ENCODE peak calls at places on chromosome 12, in nine cellular contexts. One of them, this sample, is unnamed.

GRCh38 chr12:105641742-105642141 is 311.3 kb downstream of the C12orf75 start:
- DNase-seq in fibroblast of mammary gland: no peak
- DNase-seq in neural crest cell: no peak
- DNase-seq in transverse colon: no peak
- DNase-seq in psoas muscle: no peak
- DNase-seq in GM10248: no peak
- DNase-seq in GOT3: no peak
- DNase-seq in AG04450: peak
- DNase-seq in activated naive CD8-positive, alpha-beta T cell treated with anti-CD3 and anti-CD28 coated beads, Interleukin-2, amount 50 U/mL, for 24 hours: no peak
- DNase-seq in this sample: no peak

GRCh38 chr12:56571131-56571530 is 49.5 kb downstream of the RBMS2 start:
- DNase-seq in fibroblast of mammary gland: no peak
- DNase-seq in neural crest cell: no peak
- DNase-seq in transverse colon: no peak
- DNase-seq in psoas muscle: no peak
- DNase-seq in GM10248: no peak
- DNase-seq in GOT3: no peak
- DNase-seq in AG04450: no peak
- DNase-seq in activated naive CD8-positive, alpha-beta T cell treated with anti-CD3 and anti-CD28 coated beads, Interleukin-2, amount 50 U/mL, for 24 hours: no peak
- DNase-seq in this sample: no peak

GRCh38 chr12:132955094-132955932 is 793 bp downstream of the ZNF605 start:
- DNase-seq in fibroblast of mammary gland: peak
- DNase-seq in neural crest cell: peak
- DNase-seq in transverse colon: peak
- DNase-seq in psoas muscle: peak
- DNase-seq in GM10248: peak
- DNase-seq in GOT3: no peak
- DNase-seq in AG04450: peak
- DNase-seq in activated naive CD8-positive, alpha-beta T cell treated with anti-CD3 and anti-CD28 coated beads, Interleukin-2, amount 50 U/mL, for 24 hours: peak
- DNase-seq in this sample: peak

GRCh38 chr12:87444039-87444438 is 585.2 kb downstream of the C12orf50 start:
- DNase-seq in fibroblast of mammary gland: no peak
- DNase-seq in neural crest cell: no peak
- DNase-seq in transverse colon: no peak
- DNase-seq in psoas muscle: no peak
- DNase-seq in GM10248: no peak
- DNase-seq in GOT3: no peak
- DNase-seq in AG04450: no peak
- DNase-seq in activated naive CD8-positive, alpha-beta T cell treated with anti-CD3 and anti-CD28 coated beads, Interleukin-2, amount 50 U/mL, for 24 hours: no peak
- DNase-seq in this sample: no peak

GRCh38 chr12:124691429-124691828 is 124.0 kb upstream of the NCOR2 start:
- DNase-seq in fibroblast of mammary gland: no peak
- DNase-seq in neural crest cell: no peak
- DNase-seq in transverse colon: no peak
- DNase-seq in psoas muscle: no peak
- DNase-seq in GM10248: no peak
- DNase-seq in GOT3: no peak
- DNase-seq in AG04450: no peak
- DNase-seq in activated naive CD8-positive, alpha-beta T cell treated with anti-CD3 and anti-CD28 coated beads, Interleukin-2, amount 50 U/mL, for 24 hours: no peak
- DNase-seq in this sample: no peak

GRCh38 chr12:126742326-126742725 is 1524.6 kb upstream of the TMEM132C start:
- DNase-seq in fibroblast of mammary gland: no peak
- DNase-seq in neural crest cell: no peak
- DNase-seq in transverse colon: no peak
- DNase-seq in psoas muscle: no peak
- DNase-seq in GM10248: no peak
- DNase-seq in GOT3: no peak
- DNase-seq in AG04450: no peak
- DNase-seq in activated naive CD8-positive, alpha-beta T cell treated with anti-CD3 and anti-CD28 coated beads, Interleukin-2, amount 50 U/mL, for 24 hours: no peak
- DNase-seq in this sample: no peak

GRCh38 chr12:3202734-3203446 is 125.7 kb downstream of the TSPAN9 start:
- DNase-seq in fibroblast of mammary gland: peak
- DNase-seq in neural crest cell: peak
- DNase-seq in transverse colon: peak
- DNase-seq in psoas muscle: peak
- DNase-seq in GM10248: peak
- DNase-seq in GOT3: no peak
- DNase-seq in AG04450: no peak
- DNase-seq in activated naive CD8-positive, alpha-beta T cell treated with anti-CD3 and anti-CD28 coated beads, Interleukin-2, amount 50 U/mL, for 24 hours: peak
- DNase-seq in this sample: peak

GRCh38 chr12:8638951-8639350 is 23.7 kb downstream of the MFAP5 start:
- DNase-seq in fibroblast of mammary gland: no peak
- DNase-seq in neural crest cell: no peak
- DNase-seq in transverse colon: no peak
- DNase-seq in psoas muscle: no peak
- DNase-seq in GM10248: no peak
- DNase-seq in GOT3: no peak
- DNase-seq in AG04450: no peak
- DNase-seq in activated naive CD8-positive, alpha-beta T cell treated with anti-CD3 and anti-CD28 coated beads, Interleukin-2, amount 50 U/mL, for 24 hours: no peak
- DNase-seq in this sample: no peak

GRCh38 chr12:22283006-22283506 is 51.5 kb downstream of the ST8SIA1 start:
- DNase-seq in fibroblast of mammary gland: peak
- DNase-seq in neural crest cell: no peak
- DNase-seq in transverse colon: no peak
- DNase-seq in psoas muscle: no peak
- DNase-seq in GM10248: no peak
- DNase-seq in GOT3: no peak
- DNase-seq in AG04450: no peak
- DNase-seq in activated naive CD8-positive, alpha-beta T cell treated with anti-CD3 and anti-CD28 coated beads, Interleukin-2, amount 50 U/mL, for 24 hours: no peak
- DNase-seq in this sample: no peak

GRCh38 chr12:10235761-10236631 is 23.3 kb downstream of the GABARAPL1 start:
- DNase-seq in fibroblast of mammary gland: peak
- DNase-seq in neural crest cell: no peak
- DNase-seq in transverse colon: no peak
- DNase-seq in psoas muscle: no peak
- DNase-seq in GM10248: peak
- DNase-seq in GOT3: no peak
- DNase-seq in AG04450: no peak
- DNase-seq in activated naive CD8-positive, alpha-beta T cell treated with anti-CD3 and anti-CD28 coated beads, Interleukin-2, amount 50 U/mL, for 24 hours: peak
- DNase-seq in this sample: peak

GRCh38 chr12:50166776-50167025 is 468 bp downstream of the CERS5 start:
- DNase-seq in fibroblast of mammary gland: no peak
- DNase-seq in neural crest cell: no peak
- DNase-seq in transverse colon: no peak
- DNase-seq in psoas muscle: peak
- DNase-seq in GM10248: no peak
- DNase-seq in GOT3: no peak
- DNase-seq in AG04450: no peak
- DNase-seq in activated naive CD8-positive, alpha-beta T cell treated with anti-CD3 and anti-CD28 coated beads, Interleukin-2, amount 50 U/mL, for 24 hours: peak
- DNase-seq in this sample: peak

GRCh38 chr12:102534899-102535298 is 54.5 kb upstream of the IGF1 start:
- DNase-seq in fibroblast of mammary gland: peak
- DNase-seq in neural crest cell: no peak
- DNase-seq in transverse colon: no peak
- DNase-seq in psoas muscle: no peak
- DNase-seq in GM10248: no peak
- DNase-seq in GOT3: no peak
- DNase-seq in AG04450: no peak
- DNase-seq in activated naive CD8-positive, alpha-beta T cell treated with anti-CD3 and anti-CD28 coated beads, Interleukin-2, amount 50 U/mL, for 24 hours: no peak
- DNase-seq in this sample: no peak

GRCh38 chr12:13472690-13473089 is 276.2 kb downstream of the EMP1 start:
- DNase-seq in fibroblast of mammary gland: peak
- DNase-seq in neural crest cell: no peak
- DNase-seq in transverse colon: no peak
- DNase-seq in psoas muscle: no peak
- DNase-seq in GM10248: peak
- DNase-seq in GOT3: no peak
- DNase-seq in AG04450: no peak
- DNase-seq in activated naive CD8-positive, alpha-beta T cell treated with anti-CD3 and anti-CD28 coated beads, Interleukin-2, amount 50 U/mL, for 24 hours: no peak
- DNase-seq in this sample: no peak

GRCh38 chr12:111034911-111035577 is 114.7 kb upstream of the MYL2 start:
- DNase-seq in fibroblast of mammary gland: no peak
- DNase-seq in neural crest cell: peak
- DNase-seq in transverse colon: no peak
- DNase-seq in psoas muscle: no peak
- DNase-seq in GM10248: no peak
- DNase-seq in GOT3: no peak
- DNase-seq in AG04450: no peak
- DNase-seq in activated naive CD8-positive, alpha-beta T cell treated with anti-CD3 and anti-CD28 coated beads, Interleukin-2, amount 50 U/mL, for 24 hours: peak
- DNase-seq in this sample: no peak

GRCh38 chr12:108312885-108313203 is 26.3 kb downstream of the CMKLR1 start:
- DNase-seq in fibroblast of mammary gland: no peak
- DNase-seq in neural crest cell: no peak
- DNase-seq in transverse colon: no peak
- DNase-seq in psoas muscle: peak
- DNase-seq in GM10248: no peak
- DNase-seq in GOT3: no peak
- DNase-seq in AG04450: no peak
- DNase-seq in activated naive CD8-positive, alpha-beta T cell treated with anti-CD3 and anti-CD28 coated beads, Interleukin-2, amount 50 U/mL, for 24 hours: no peak
- DNase-seq in this sample: no peak

GRCh38 chr12:100348657-100349454 is 8.0 kb upstream of the SLC17A8 start:
- DNase-seq in fibroblast of mammary gland: peak
- DNase-seq in neural crest cell: no peak
- DNase-seq in transverse colon: no peak
- DNase-seq in psoas muscle: no peak
- DNase-seq in GM10248: peak
- DNase-seq in GOT3: no peak
- DNase-seq in AG04450: no peak
- DNase-seq in activated naive CD8-positive, alpha-beta T cell treated with anti-CD3 and anti-CD28 coated beads, Interleukin-2, amount 50 U/mL, for 24 hours: no peak
- DNase-seq in this sample: no peak

GRCh38 chr12:69046372-69046771 is 113.4 kb upstream of the CPM start:
- DNase-seq in fibroblast of mammary gland: no peak
- DNase-seq in neural crest cell: no peak
- DNase-seq in transverse colon: no peak
- DNase-seq in psoas muscle: no peak
- DNase-seq in GM10248: no peak
- DNase-seq in GOT3: no peak
- DNase-seq in AG04450: no peak
- DNase-seq in activated naive CD8-positive, alpha-beta T cell treated with anti-CD3 and anti-CD28 coated beads, Interleukin-2, amount 50 U/mL, for 24 hours: no peak
- DNase-seq in this sample: no peak

GRCh38 chr12:127416796-127417195 is 850.2 kb upstream of the TMEM132C start:
- DNase-seq in fibroblast of mammary gland: peak
- DNase-seq in neural crest cell: no peak
- DNase-seq in transverse colon: no peak
- DNase-seq in psoas muscle: no peak
- DNase-seq in GM10248: no peak
- DNase-seq in GOT3: no peak
- DNase-seq in AG04450: no peak
- DNase-seq in activated naive CD8-positive, alpha-beta T cell treated with anti-CD3 and anti-CD28 coated beads, Interleukin-2, amount 50 U/mL, for 24 hours: no peak
- DNase-seq in this sample: no peak

GRCh38 chr12:124686001-124686884 is 118.8 kb upstream of the NCOR2 start:
- DNase-seq in fibroblast of mammary gland: peak
- DNase-seq in neural crest cell: no peak
- DNase-seq in transverse colon: no peak
- DNase-seq in psoas muscle: no peak
- DNase-seq in GM10248: no peak
- DNase-seq in GOT3: no peak
- DNase-seq in AG04450: no peak
- DNase-seq in activated naive CD8-positive, alpha-beta T cell treated with anti-CD3 and anti-CD28 coated beads, Interleukin-2, amount 50 U/mL, for 24 hours: no peak
- DNase-seq in this sample: no peak

GRCh38 chr12:56086096-56086495 is 6.1 kb downstream of the ERBB3 start:
- DNase-seq in fibroblast of mammary gland: no peak
- DNase-seq in neural crest cell: no peak
- DNase-seq in transverse colon: peak
- DNase-seq in psoas muscle: no peak
- DNase-seq in GM10248: no peak
- DNase-seq in GOT3: no peak
- DNase-seq in AG04450: no peak
- DNase-seq in activated naive CD8-positive, alpha-beta T cell treated with anti-CD3 and anti-CD28 coated beads, Interleukin-2, amount 50 U/mL, for 24 hours: no peak
- DNase-seq in this sample: no peak

GRCh38 chr12:112496493-112496892 is 77.7 kb downstream of the PTPN11 start:
- DNase-seq in fibroblast of mammary gland: no peak
- DNase-seq in neural crest cell: no peak
- DNase-seq in transverse colon: no peak
- DNase-seq in psoas muscle: no peak
- DNase-seq in GM10248: peak
- DNase-seq in GOT3: no peak
- DNase-seq in AG04450: no peak
- DNase-seq in activated naive CD8-positive, alpha-beta T cell treated with anti-CD3 and anti-CD28 coated beads, Interleukin-2, amount 50 U/mL, for 24 hours: no peak
- DNase-seq in this sample: peak